ENCODE peak calls at places on chromosomes 7 and 10, in nine cellular contexts. S, H, C, X, P, Y, G, I and V are unnamed samples.

GRCh38 chr7:95549818-95550529 is 46.3 kb downstream of the PDK4 start:
- DNase-seq in P (peak; percentile 31), S (peak; percentile 74), H (peak; percentile 89), X (no peak), G (peak; percentile 97), Y (peak; percentile 66), I (peak; percentile 94), C (no peak), V (peak; percentile 96)

GRCh38 chr7:50679218-50680007 is 103.3 kb downstream of the GRB10 start:
- DNase-seq in X (no peak), P (no peak), Y (no peak), G (no peak), S (peak; percentile 43), H (peak; percentile 12), C (peak; percentile 31), I (no peak), V (no peak)

GRCh38 chr7:123633553-123633952 is 22.1 kb upstream of the LMOD2 start:
- DNase-seq in Y (no peak), G (no peak), S (peak; percentile 77), X (peak; percentile 40), C (no peak), H (peak; percentile 77), I (no peak), P (no peak), V (no peak)

GRCh38 chr7:157282141-157282801 is 54.5 kb upstream of the DNAJB6 start:
- DNase-seq in G (no peak), P (no peak), Y (peak; percentile 82), C (no peak), I (no peak), H (no peak), S (no peak), X (no peak), V (peak; percentile 82)

GRCh38 chr7:52639981-52640380 is 395.5 kb upstream of the POM121L12 start:
- DNase-seq in X (no peak), C (no peak), P (no peak), H (peak; percentile 92), Y (no peak), G (no peak), S (no peak), I (no peak), V (no peak)

GRCh38 chr10:116094356-116094755 is 178.7 kb downstream of the GFRA1 start:
- DNase-seq in G (no peak), S (no peak), H (no peak), P (no peak), X (no peak), Y (no peak), I (no peak), C (no peak), V (no peak)

GRCh38 chr10:89203237-89203636 is 3.9 kb downstream of the CH25H start:
- DNase-seq in X (no peak), I (no peak), Y (no peak), G (no peak), C (no peak), S (peak; percentile 72), H (no peak), P (no peak), V (no peak)

GRCh38 chr10:104844073-104844472 is 203.0 kb downstream of the SORCS3 start:
- DNase-seq in C (no peak), Y (no peak), I (no peak), H (no peak), P (no peak), X (no peak), G (no peak), S (no peak), V (no peak)

GRCh38 chr7:87918740-87919139 is 15.3 kb upstream of the ADAM22 start:
- DNase-seq in H (no peak), X (peak; percentile 56), I (no peak), P (no peak), C (no peak), Y (no peak), S (no peak), G (no peak), V (no peak)

GRCh38 chr10:98351831-98352402 is 63.1 kb downstream of the PYROXD2 start:
- DNase-seq in X (no peak), Y (no peak), I (no peak), C (no peak), H (no peak), S (no peak), P (no peak), G (no peak), V (no peak)

GRCh38 chr7:152859781-152860191 is 100.2 kb downstream of the ACTR3B start:
- DNase-seq in Y (no peak), S (no peak), C (peak; percentile 28), X (no peak), H (no peak), I (no peak), G (no peak), P (no peak), V (no peak)

GRCh38 chr7:19051767-19052375 is 65.6 kb downstream of the TWIST1 start:
- DNase-seq in G (no peak), H (no peak), C (peak; percentile 57), X (no peak), Y (no peak), P (no peak), S (peak; percentile 38), I (peak; percentile 37), V (peak; percentile 61)

GRCh38 chr7:120985130-120985758 is 3.3 kb upstream of the CPED1 start:
- DNase-seq in S (peak; percentile 23), C (no peak), Y (no peak), X (no peak), P (no peak), H (no peak), G (no peak), I (no peak), V (no peak)

GRCh38 chr7:22726849-22727792 is at the start of gene IL6:
- DNase-seq in P (no peak), G (peak; percentile 89), H (peak; percentile 95), I (peak; percentile 58), Y (peak; percentile 65), C (peak; percentile 48), S (peak; percentile 97), X (peak; percentile 77), V (peak; percentile 62)

GRCh38 chr10:482036-482435 is 207.4 kb downstream of the DIP2C start:
- DNase-seq in C (no peak), G (peak; percentile 29), H (no peak), P (no peak), I (no peak), S (no peak), Y (no peak), X (no peak), V (peak; percentile 39)

GRCh38 chr10:84543077-84543476 is 214.7 kb downstream of the CCSER2 start:
- DNase-seq in G (no peak), Y (no peak), P (no peak), X (no peak), I (no peak), C (no peak), H (no peak), S (no peak), V (no peak)

GRCh38 chr10:106609466-106609865 is 555.0 kb downstream of the SORCS1 start:
- DNase-seq in I (no peak), Y (no peak), C (no peak), H (no peak), G (no peak), S (no peak), X (no peak), P (no peak), V (no peak)

GRCh38 chr7:5553298-5553877 is 129.8 kb upstream of the TNRC18 start:
- DNase-seq in S (no peak), I (peak; percentile 38), H (no peak), Y (peak; percentile 73), P (no peak), G (no peak), X (no peak), C (no peak), V (peak; percentile 86)

GRCh38 chr7:13282377-13282980 is 595.0 kb downstream of the ARL4A start:
- DNase-seq in G (no peak), I (no peak), H (peak; percentile 27), C (peak; percentile 5), S (peak; percentile 54), X (no peak), Y (no peak), P (no peak), V (no peak)

GRCh38 chr7:152180587-152180986 is 155.1 kb downstream of the GALNT11 start:
- DNase-seq in H (no peak), P (no peak), S (no peak), I (no peak), X (no peak), C (no peak), G (no peak), Y (no peak), V (no peak)

GRCh38 chr10:133454204-133454893 is 604 bp downstream of the SCART1 start:
- DNase-seq in C (no peak), I (no peak), P (no peak), Y (no peak), S (no peak), H (no peak), X (no peak), G (peak; percentile 63), V (no peak)
- H3K4me3 ChIP-seq in C (no peak overlapping the region), I (no peak overlapping the region), P (no peak overlapping the region), Y (no peak overlapping the region), S (no peak overlapping the region), H (no peak overlapping the region), X (no peak overlapping the region), G (no peak overlapping the region), V (no peak overlapping the region)

GRCh38 chr7:86629-87028 is 105.7 kb upstream of the FAM20C start:
- DNase-seq in I (no peak), Y (no peak), G (no peak), P (no peak), X (no peak), H (no peak), C (peak; percentile 1), S (no peak), V (no peak)
- H3K4me1 ChIP-seq in I (peaks cover 52% of the 10 kb centered on the region), Y (peaks cover 15% of the 10 kb centered on the region), G (peaks cover 34% of the 10 kb centered on the region), P (peaks cover 53% of the 10 kb centered on the region), X (peaks cover 25% of the 10 kb centered on the region), H (peaks cover 47% of the 10 kb centered on the region), C (peaks cover 34% of the 10 kb centered on the region), S (peaks cover 37% of the 10 kb centered on the region), V (no peaks in the 10 kb centered on the region)

GRCh38 chr10:118672163-118672562 is 76.7 kb upstream of the PRLHR start:
- DNase-seq in G (no peak), Y (no peak), P (no peak), C (no peak), S (no peak), H (no peak), I (no peak), X (no peak), V (no peak)
- TF ChIP-seq CTCF in G (no peak), Y (no peak), P (no peak), C (no peak), S (no peak), H (no peak), I (no peak), X (no peak), V (no peak)

GRCh38 chr10:30046476-30046875 is 12.9 kb downstream of the JCAD start:
- DNase-seq in Y (no peak), X (no peak), H (no peak), P (no peak), S (no peak), C (no peak), I (no peak), G (no peak), V (no peak)
- H3K4me3 ChIP-seq in Y (no peak overlapping the region), X (no peak overlapping the region), H (no peak overlapping the region), P (no peak overlapping the region), S (no peak overlapping the region), C (no peak overlapping the region), I (no peak overlapping the region), G (no peak overlapping the region), V (no peak overlapping the region)

DNA sequence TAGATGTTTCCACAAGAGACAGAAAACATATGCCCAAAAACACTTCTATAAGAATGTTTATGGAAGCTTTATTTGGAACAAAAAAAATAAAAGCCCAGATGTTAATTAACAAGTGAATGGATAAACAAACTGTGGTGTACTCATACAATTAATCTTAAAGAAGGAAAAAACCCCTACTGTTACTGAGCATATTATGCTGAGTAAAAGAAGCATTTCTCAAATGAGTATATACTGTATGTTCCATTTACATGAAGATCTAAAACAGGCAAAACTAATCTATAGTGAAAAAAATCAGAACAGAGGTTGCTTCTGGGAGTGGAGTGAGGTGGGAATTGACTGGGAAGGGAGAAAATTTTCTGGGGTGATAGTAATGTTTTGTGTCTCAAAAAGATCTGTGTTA is 15.5 kb upstream of the ANK3 start:
- DNase-seq in P (no peak), X (no peak), I (no peak), Y (no peak), C (no peak), H (no peak), S (no peak), G (no peak), V (no peak)
- H3K4me1 ChIP-seq in P (no peaks in the 10 kb centered on the region), X (no peaks in the 10 kb centered on the region), I (no peaks in the 10 kb centered on the region), Y (peaks cover 18% of the 10 kb centered on the region), C (no peaks in the 10 kb centered on the region), H (no peaks in the 10 kb centered on the region), S (peaks cover 12% of the 10 kb centered on the region), G (no peaks in the 10 kb centered on the region), V (no peaks in the 10 kb centered on the region)